ENCODE peak calls at places on chromosomes 2 and 18, in five cellular contexts. One of them, this sample, is unnamed.

GRCh38 chr2:196079052-196079451 is 10.4 kb upstream of the DNAH7 start:
- DNase-seq in HuH-7.5: no peak
- DNase-seq in AG08396: no peak
- DNase-seq in neural crest cell: no peak
- DNase-seq in hippocampal formation: no peak
- DNase-seq in this sample: no peak

GRCh38 chr2:216620806-216621205 is 12.4 kb upstream of the IGFBP2 start:
- DNase-seq in HuH-7.5: no peak
- DNase-seq in AG08396: no peak
- DNase-seq in neural crest cell: peak
- DNase-seq in hippocampal formation: no peak
- DNase-seq in this sample: no peak

GRCh38 chr18:22026362-22026761 is 143.0 kb upstream of the GATA6 start:
- DNase-seq in HuH-7.5: no peak
- DNase-seq in AG08396: no peak
- DNase-seq in neural crest cell: no peak
- DNase-seq in hippocampal formation: no peak
- DNase-seq in this sample: no peak

GRCh38 chr2:118003396-118003824 is 10.5 kb downstream of the CCDC93 start:
- DNase-seq in HuH-7.5: peak
- DNase-seq in AG08396: peak
- DNase-seq in neural crest cell: peak
- DNase-seq in hippocampal formation: peak
- DNase-seq in this sample: peak

GRCh38 chr2:214203744-214204289 is 207.0 kb upstream of the VWC2L start:
- DNase-seq in HuH-7.5: no peak
- DNase-seq in AG08396: no peak
- DNase-seq in neural crest cell: no peak
- DNase-seq in hippocampal formation: no peak
- DNase-seq in this sample: no peak

GRCh38 chr2:120576509-120577474 is 158.9 kb upstream of the GLI2 start:
- DNase-seq in HuH-7.5: no peak
- DNase-seq in AG08396: peak
- DNase-seq in neural crest cell: no peak
- DNase-seq in hippocampal formation: no peak
- DNase-seq in this sample: no peak

GRCh38 chr2:42513252-42513918 is 19.6 kb upstream of the KCNG3 start:
- DNase-seq in HuH-7.5: peak
- DNase-seq in AG08396: peak
- DNase-seq in neural crest cell: peak
- DNase-seq in hippocampal formation: no peak
- DNase-seq in this sample: no peak

GRCh38 chr18:37246779-37247340 is 318.7 kb downstream of the CELF4 start:
- DNase-seq in HuH-7.5: no peak
- DNase-seq in AG08396: no peak
- DNase-seq in neural crest cell: no peak
- DNase-seq in hippocampal formation: no peak
- DNase-seq in this sample: no peak

GRCh38 chr2:79159653-79160052 is at the start of gene REG3A:
- DNase-seq in HuH-7.5: no peak
- DNase-seq in AG08396: no peak
- DNase-seq in neural crest cell: no peak
- DNase-seq in hippocampal formation: no peak
- DNase-seq in this sample: no peak